ENCODE peak calls at places on chromosomes 5 and 9, in four cellular contexts. V is IMR-90, U is lower leg skin, I is AG09309. C is an unnamed sample.

GRCh38 chr5:132259061-132259851 is 1.8 kb downstream of the PDLIM4 start:
- DNase-seq in V (peak; percentile 95), U (no peak), I (peak; percentile 64), C (peak; percentile 67)

GRCh38 chr5:179228341-179229121 is 116.7 kb downstream of the ADAMTS2 start:
- DNase-seq in V (no peak), U (no peak), I (no peak), C (no peak)

GRCh38 chr9:134533850-134534585 is 107.6 kb upstream of the COL5A1 start:
- DNase-seq in V (peak; percentile 25), U (no peak), I (no peak), C (no peak)

GRCh38 chr5:74404574-74405310 is 235.8 kb downstream of the ENC1 start:
- DNase-seq in V (no peak), U (no peak), I (no peak), C (no peak)

GRCh38 chr5:5906778-5907177 is 471.6 kb downstream of the MED10 start:
- DNase-seq in V (no peak), U (no peak), I (no peak), C (no peak)

GRCh38 chr5:95730730-95731570 is at the start of gene RHOBTB3:
- DNase-seq in V (peak; percentile 91), U (peak; percentile 88), I (peak; percentile 55), C (peak; percentile 78)

GRCh38 chr9:34197756-34198711 is 19.2 kb downstream of the UBAP1 start:
- DNase-seq in V (no peak), U (no peak), I (no peak), C (no peak)

GRCh38 chr9:124810513-124811355 is 33.8 kb downstream of the OLFML2A start:
- DNase-seq in V (peak; percentile 90), U (no peak), I (no peak), C (no peak)

GRCh38 chr5:33933723-33934544 is 2.3 kb upstream of the RXFP3 start:
- DNase-seq in V (peak; percentile 64), U (no peak), I (no peak), C (no peak)

GRCh38 chr9:87594662-87595061 is 97.0 kb downstream of the DAPK1 start:
- DNase-seq in V (no peak), U (no peak), I (no peak), C (no peak)

GRCh38 chr5:139912158-139912557 is 116.5 kb downstream of the PSD2 start:
- DNase-seq in V (no peak), U (no peak), I (no peak), C (no peak)

GRCh38 chr9:131695366-131696162 is 44.3 kb downstream of the RAPGEF1 start:
- DNase-seq in V (no peak), U (no peak), I (no peak), C (no peak)

GRCh38 chr5:20610650-20611049 is 622.6 kb upstream of the CDH18 start:
- DNase-seq in V (no peak), U (no peak), I (no peak), C (no peak)

GRCh38 chr5:167633931-167634341 is 657.5 kb upstream of the WWC1 start:
- DNase-seq in V (peak; percentile 57), U (no peak), I (peak; percentile 96), C (peak; percentile 97)

GRCh38 chr5:179111267-179112207 is 51.4 kb downstream of the ZNF354C start:
- DNase-seq in V (no peak), U (no peak), I (no peak), C (no peak)

GRCh38 chr9:116515541-116515940 is 171.6 kb upstream of the TRIM32 start:
- DNase-seq in V (no peak), U (no peak), I (no peak), C (no peak)

GRCh38 chr9:131776036-131776435 is 36.2 kb upstream of the RAPGEF1 start:
- DNase-seq in V (no peak), U (no peak), I (no peak), C (no peak)

GRCh38 chr5:89277791-89278190 is 394.8 kb upstream of the MEF2C start:
- DNase-seq in V (peak; percentile 44), U (no peak), I (no peak), C (no peak)

GRCh38 chr9:116774421-116774820 is 87.3 kb downstream of the TRIM32 start:
- DNase-seq in V (no peak), U (no peak), I (no peak), C (no peak)

GRCh38 chr5:2015116-2015848 is 132.6 kb upstream of the IRX4 start:
- DNase-seq in V (no peak), U (no peak), I (no peak), C (no peak)
- TF ChIP-seq CTCF in V (no peak), U (no peak), I (no peak), C (no peak)

GRCh38 chr9:129481424-129481823 is 139.5 kb downstream of the C9orf50 start:
- DNase-seq in V (no peak), U (no peak), I (no peak), C (no peak)

GRCh38 chr9:129480227-129480626 is 140.7 kb downstream of the C9orf50 start:
- DNase-seq in V (no peak), U (no peak), I (no peak), C (no peak)

GRCh38 chr9:129480705-129481104 is 140.2 kb downstream of the C9orf50 start:
- DNase-seq in V (no peak), U (no peak), I (no peak), C (no peak)

GRCh38 chr9:129478461-129478860 is 142.4 kb downstream of the C9orf50 start:
- DNase-seq in V (no peak), U (no peak), I (no peak), C (no peak)

GRCh38 chr9:129479217-129480011 is 141.5 kb downstream of the C9orf50 start:
- DNase-seq in V (no peak), U (no peak), I (no peak), C (no peak)
- H3K4me3 ChIP-seq in V (no peak overlapping the region), U (no peak overlapping the region), I (no peak overlapping the region), C (no peak overlapping the region)

GRCh38 chr5:26024774-26025173 is 1013.6 kb downstream of the CDH9 start:
- DNase-seq in V (no peak), U (no peak), I (no peak), C (no peak)
- TF ChIP-seq CTCF in V (no peak), U (no peak), I (no peak), C (no peak)

GRCh38 chr9:96136992-96137665 is 164.8 kb downstream of the HSD17B3 start:
- DNase-seq in V (peak; percentile 78), U (peak; percentile 38), I (peak; percentile 14), C (no peak)
- H3K4me3 ChIP-seq in V (peak overlapping the region; percentile 35), U (no peak overlapping the region), I (peak overlapping the region; percentile 3), C (peak overlapping the region; percentile 18)

GRCh38 chr5:138274189-138274853 is at the start of gene GFRA3:
- DNase-seq in V (no peak), U (no peak), I (no peak), C (no peak)

GRCh38 chr5:138273834-138274188 is 610 bp downstream of the GFRA3 start:
- DNase-seq in V (no peak), U (no peak), I (no peak), C (no peak)

GRCh38 chr5:138275895-138276294 is 1.5 kb upstream of the GFRA3 start:
- DNase-seq in V (no peak), U (no peak), I (no peak), C (no peak)

GRCh38 chr5:138276402-138277054 is 2.1 kb upstream of the GFRA3 start:
- DNase-seq in V (no peak), U (no peak), I (no peak), C (no peak)

GRCh38 chr5:138275379-138275782 is 960 bp upstream of the GFRA3 start:
- DNase-seq in V (no peak), U (no peak), I (no peak), C (no peak)
- TF ChIP-seq CTCF in V (no peak), U (no peak), I (no peak), C (no peak)

DNA sequence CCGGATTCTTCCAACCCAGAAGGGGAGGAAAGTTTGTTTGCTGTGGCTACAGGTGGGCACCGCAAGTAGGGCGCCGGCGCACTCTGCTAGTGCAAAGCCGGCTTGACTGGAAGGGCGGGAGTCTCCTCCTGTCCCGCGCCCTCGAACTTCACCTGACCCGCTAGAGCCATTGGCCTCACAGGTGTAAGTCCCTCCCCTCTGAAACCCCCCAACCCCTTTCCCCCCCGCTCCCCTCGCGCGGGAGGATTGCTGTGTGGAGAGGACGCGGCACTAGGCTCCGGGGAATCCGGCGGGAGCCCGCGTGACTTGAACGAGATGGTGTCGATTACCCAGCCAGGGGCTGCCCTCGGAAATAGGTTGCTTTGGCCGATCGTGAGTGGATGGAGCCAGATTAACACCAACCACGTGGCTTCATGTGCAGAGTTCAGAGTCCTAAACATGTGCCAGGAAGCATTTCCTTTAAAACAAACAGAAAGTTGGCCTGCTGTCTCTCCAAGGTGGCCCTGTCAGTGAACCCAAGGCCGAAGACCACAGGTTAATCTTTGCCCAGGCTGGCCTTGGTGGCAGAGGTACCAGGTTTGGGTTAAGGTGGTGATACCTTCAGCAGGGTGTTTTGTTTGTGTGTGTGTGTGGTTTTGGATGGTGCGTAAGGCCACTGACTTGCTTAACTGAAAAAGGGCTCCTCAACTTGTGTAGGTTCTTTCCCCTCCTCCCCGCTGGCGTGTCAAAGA is 1.0 kb downstream of the IQGAP2 start:
- DNase-seq in V (no peak), U (peak; percentile 24), I (no peak), C (no peak)
- H3K4me3 ChIP-seq in V (no peak overlapping the region), U (peak overlapping the region; percentile 51), I (no peak overlapping the region), C (no peak overlapping the region)

GRCh38 chr9:12699529-12699928 is 6.3 kb downstream of the TYRP1 start:
- DNase-seq in V (peak; percentile 32), U (no peak), I (no peak), C (no peak)
- TF ChIP-seq CTCF in V (peak; percentile 46), U (no peak), I (peak; percentile 48), C (peak; percentile 49)

GRCh38 chr9:70923941-70924340 is 197.5 kb downstream of the TRPM3 start:
- DNase-seq in V (no peak), U (no peak), I (no peak), C (no peak)
- H3K4me3 ChIP-seq in V (no peak overlapping the region), U (no peak overlapping the region), I (no peak overlapping the region), C (no peak overlapping the region)

GRCh38 chr5:174071484-174071883 is 26.0 kb downstream of the NSG2 start:
- DNase-seq in V (no peak), U (no peak), I (no peak), C (no peak)
- TF ChIP-seq CTCF in V (no peak), U (no peak), I (no peak), C (no peak)

GRCh38 chr5:17331649-17332048 is 114.2 kb downstream of the BASP1 start:
- DNase-seq in V (no peak), U (no peak), I (no peak), C (no peak)

GRCh38 chr5:17339841-17340240 is 122.4 kb downstream of the BASP1 start:
- DNase-seq in V (no peak), U (no peak), I (no peak), C (no peak)

GRCh38 chr5:17333755-17334154 is 116.3 kb downstream of the BASP1 start:
- DNase-seq in V (no peak), U (no peak), I (no peak), C (no peak)

GRCh38 chr5:17340363-17340762 is 122.9 kb downstream of the BASP1 start:
- DNase-seq in V (peak; percentile 21), U (no peak), I (no peak), C (no peak)

DNA sequence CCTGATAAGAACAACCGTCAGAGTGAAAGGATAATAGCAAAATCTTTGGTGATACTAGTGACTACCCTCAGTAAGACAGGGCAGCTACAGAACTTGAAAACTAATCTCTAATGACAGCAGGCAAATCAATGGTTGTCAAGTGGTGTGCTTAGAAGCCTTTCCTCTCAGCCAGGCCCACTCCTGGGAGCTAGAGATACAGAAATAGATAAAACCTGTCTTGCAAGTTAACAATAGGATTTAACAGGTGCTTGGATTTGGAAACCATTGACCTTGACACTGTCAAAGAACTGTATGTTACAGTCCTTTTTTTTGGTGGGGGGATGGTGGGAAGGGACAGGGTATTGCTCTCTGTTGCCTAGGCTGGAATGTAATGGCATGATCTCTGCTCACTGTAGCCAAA is 118.6 kb downstream of the BASP1 start:
- DNase-seq in V (no peak), U (no peak), I (no peak), C (no peak)
- H3K4me3 ChIP-seq in V (no peak overlapping the region), U (no peak overlapping the region), I (no peak overlapping the region), C (no peak overlapping the region)

C was measured in BJ.